ENCODE peak calls at places on chromosomes 7 and 10, in eight cellular contexts. One of them, this sample, is unnamed.

GRCh38 chr10:89389254-89389653 is 3.2 kb upstream of the IFIT1 start:
- DNase-seq in hepatocyte: peak; percentile 37
- DNase-seq in SK-N-SH: peak; percentile 41
- DNase-seq in OCI-LY7: peak; percentile 27
- DNase-seq in GM23248: peak; percentile 57
- DNase-seq in PC-3: peak; percentile 66
- DNase-seq in MM.1S: peak; percentile 56
- DNase-seq in HCT116: peak; percentile 22
- DNase-seq in this sample: peak; percentile 11

GRCh38 chr10:58994226-58995057 is 182.0 kb upstream of the PHYHIPL start:
- DNase-seq in hepatocyte: peak; percentile 40
- DNase-seq in SK-N-SH: no peak
- DNase-seq in OCI-LY7: no peak
- DNase-seq in GM23248: no peak
- DNase-seq in PC-3: peak; percentile 74
- DNase-seq in MM.1S: no peak
- DNase-seq in HCT116: no peak
- DNase-seq in this sample: no peak

GRCh38 chr10:62268027-62268398 is 631 bp downstream of the RTKN2 start:
- DNase-seq in hepatocyte: peak; percentile 13
- DNase-seq in SK-N-SH: peak; percentile 46
- DNase-seq in OCI-LY7: peak; percentile 40
- DNase-seq in GM23248: no peak
- DNase-seq in PC-3: peak; percentile 60
- DNase-seq in MM.1S: peak; percentile 6
- DNase-seq in HCT116: no peak
- DNase-seq in this sample: no peak

GRCh38 chr7:75617634-75618234 is 121.0 kb downstream of the HIP1 start:
- DNase-seq in hepatocyte: no peak
- DNase-seq in SK-N-SH: no peak
- DNase-seq in OCI-LY7: peak; percentile 40
- DNase-seq in GM23248: no peak
- DNase-seq in PC-3: no peak
- DNase-seq in MM.1S: peak; percentile 55
- DNase-seq in HCT116: no peak
- DNase-seq in this sample: no peak

GRCh38 chr7:53110425-53110824 is 75.0 kb downstream of the POM121L12 start:
- DNase-seq in hepatocyte: no peak
- DNase-seq in SK-N-SH: no peak
- DNase-seq in OCI-LY7: no peak
- DNase-seq in GM23248: no peak
- DNase-seq in PC-3: no peak
- DNase-seq in MM.1S: no peak
- DNase-seq in HCT116: no peak
- DNase-seq in this sample: no peak

GRCh38 chr7:93819699-93820098 is 70.9 kb downstream of the TFPI2 start:
- DNase-seq in hepatocyte: no peak
- DNase-seq in SK-N-SH: no peak
- DNase-seq in OCI-LY7: no peak
- DNase-seq in GM23248: no peak
- DNase-seq in PC-3: no peak
- DNase-seq in MM.1S: no peak
- DNase-seq in HCT116: no peak
- DNase-seq in this sample: no peak

GRCh38 chr10:130804281-130804680 is 507.2 kb downstream of the TCERG1L start:
- DNase-seq in hepatocyte: no peak
- DNase-seq in SK-N-SH: peak; percentile 3
- DNase-seq in OCI-LY7: no peak
- DNase-seq in GM23248: no peak
- DNase-seq in PC-3: no peak
- DNase-seq in MM.1S: no peak
- DNase-seq in HCT116: no peak
- DNase-seq in this sample: no peak

GRCh38 chr7:134992626-134993179 is 6.4 kb downstream of the AGBL3 start:
- DNase-seq in hepatocyte: peak; percentile 14
- DNase-seq in SK-N-SH: no peak
- DNase-seq in OCI-LY7: no peak
- DNase-seq in GM23248: no peak
- DNase-seq in PC-3: no peak
- DNase-seq in MM.1S: peak; percentile 61
- DNase-seq in HCT116: no peak
- DNase-seq in this sample: no peak

GRCh38 chr7:144384071-144384470 is 19.4 kb downstream of the NOBOX start:
- DNase-seq in hepatocyte: peak; percentile 78
- DNase-seq in SK-N-SH: no peak
- DNase-seq in OCI-LY7: no peak
- DNase-seq in GM23248: no peak
- DNase-seq in PC-3: no peak
- DNase-seq in MM.1S: peak; percentile 0
- DNase-seq in HCT116: peak; percentile 60
- DNase-seq in this sample: no peak

GRCh38 chr10:100124097-100124496 is 42.4 kb upstream of the CPN1 start:
- DNase-seq in hepatocyte: no peak
- DNase-seq in SK-N-SH: no peak
- DNase-seq in OCI-LY7: no peak
- DNase-seq in GM23248: no peak
- DNase-seq in PC-3: no peak
- DNase-seq in MM.1S: no peak
- DNase-seq in HCT116: no peak
- DNase-seq in this sample: no peak

GRCh38 chr10:13462551-13462950 is 66.3 kb downstream of the BEND7 start:
- DNase-seq in hepatocyte: no peak
- DNase-seq in SK-N-SH: no peak
- DNase-seq in OCI-LY7: no peak
- DNase-seq in GM23248: peak; percentile 33
- DNase-seq in PC-3: no peak
- DNase-seq in MM.1S: no peak
- DNase-seq in HCT116: no peak
- DNase-seq in this sample: no peak

GRCh38 chr10:29479081-29479917 is 155.5 kb downstream of the SVIL start:
- DNase-seq in hepatocyte: no peak
- DNase-seq in SK-N-SH: no peak
- DNase-seq in OCI-LY7: peak; percentile 86
- DNase-seq in GM23248: no peak
- DNase-seq in PC-3: no peak
- DNase-seq in MM.1S: peak; percentile 38
- DNase-seq in HCT116: no peak
- DNase-seq in this sample: no peak

GRCh38 chr7:141053626-141054025 is 20.2 kb upstream of the TMEM178B start:
- DNase-seq in hepatocyte: no peak
- DNase-seq in SK-N-SH: no peak
- DNase-seq in OCI-LY7: no peak
- DNase-seq in GM23248: no peak
- DNase-seq in PC-3: no peak
- DNase-seq in MM.1S: no peak
- DNase-seq in HCT116: no peak
- DNase-seq in this sample: no peak

GRCh38 chr10:96319754-96320514 is 15.7 kb downstream of the DNTT start:
- DNase-seq in hepatocyte: no peak
- DNase-seq in SK-N-SH: no peak
- DNase-seq in OCI-LY7: no peak
- DNase-seq in GM23248: peak; percentile 8
- DNase-seq in PC-3: no peak
- DNase-seq in MM.1S: no peak
- DNase-seq in HCT116: no peak
- DNase-seq in this sample: no peak

GRCh38 chr10:28533571-28534304 is 820 bp downstream of the WAC start:
- DNase-seq in hepatocyte: peak; percentile 80
- DNase-seq in SK-N-SH: peak; percentile 83
- DNase-seq in OCI-LY7: peak; percentile 73
- DNase-seq in GM23248: peak; percentile 85
- DNase-seq in PC-3: peak; percentile 21
- DNase-seq in MM.1S: peak; percentile 48
- DNase-seq in HCT116: no peak
- DNase-seq in this sample: peak; percentile 79

DNA sequence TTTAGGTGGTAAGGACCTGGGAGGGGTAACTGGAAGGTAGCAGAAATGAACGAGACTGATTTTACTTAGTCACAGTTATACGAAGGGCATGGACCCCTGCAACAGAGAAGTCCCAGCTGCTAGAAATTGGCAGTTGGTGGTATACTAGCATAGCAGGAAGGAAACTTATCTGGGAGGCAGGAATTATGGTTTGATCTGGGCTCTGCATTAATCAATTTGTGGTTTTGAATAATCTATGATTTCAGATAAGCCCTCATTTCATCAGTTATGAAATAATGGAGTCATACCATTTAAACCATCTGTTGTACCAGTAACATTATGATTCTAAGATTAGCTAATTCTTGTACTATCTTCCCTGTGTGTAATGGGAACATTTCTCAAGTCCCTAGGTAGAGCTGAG is 54.0 kb upstream of the TMEM229A start:
- DNase-seq in hepatocyte: no peak
- DNase-seq in SK-N-SH: peak; percentile 24
- DNase-seq in OCI-LY7: no peak
- DNase-seq in GM23248: no peak
- DNase-seq in PC-3: no peak
- DNase-seq in MM.1S: no peak
- DNase-seq in HCT116: no peak
- DNase-seq in this sample: no peak
- TF ChIP-seq EZH2phosphoT487 in hepatocyte: no peak
- TF ChIP-seq EZH2phosphoT487 in SK-N-SH: no peak
- TF ChIP-seq EZH2phosphoT487 in OCI-LY7: no peak
- TF ChIP-seq EZH2phosphoT487 in GM23248: no peak
- TF ChIP-seq EZH2phosphoT487 in PC-3: no peak
- TF ChIP-seq EZH2phosphoT487 in MM.1S: no peak
- TF ChIP-seq EZH2phosphoT487 in HCT116: no peak
- TF ChIP-seq EZH2phosphoT487 in this sample: no peak

GRCh38 chr7:138223402-138223872 is 147.2 kb downstream of the AKR1D1 start:
- DNase-seq in hepatocyte: no peak
- DNase-seq in SK-N-SH: no peak
- DNase-seq in OCI-LY7: no peak
- DNase-seq in GM23248: no peak
- DNase-seq in PC-3: no peak
- DNase-seq in MM.1S: no peak
- DNase-seq in HCT116: no peak
- DNase-seq in this sample: no peak

GRCh38 chr7:138228764-138229163 is 152.5 kb downstream of the AKR1D1 start:
- DNase-seq in hepatocyte: no peak
- DNase-seq in SK-N-SH: no peak
- DNase-seq in OCI-LY7: no peak
- DNase-seq in GM23248: no peak
- DNase-seq in PC-3: no peak
- DNase-seq in MM.1S: no peak
- DNase-seq in HCT116: no peak
- DNase-seq in this sample: no peak

GRCh38 chr7:138228119-138228518 is 151.9 kb downstream of the AKR1D1 start:
- DNase-seq in hepatocyte: no peak
- DNase-seq in SK-N-SH: no peak
- DNase-seq in OCI-LY7: no peak
- DNase-seq in GM23248: no peak
- DNase-seq in PC-3: no peak
- DNase-seq in MM.1S: no peak
- DNase-seq in HCT116: no peak
- DNase-seq in this sample: no peak

GRCh38 chr7:138226851-138227250 is 150.6 kb downstream of the AKR1D1 start:
- DNase-seq in hepatocyte: no peak
- DNase-seq in SK-N-SH: no peak
- DNase-seq in OCI-LY7: no peak
- DNase-seq in GM23248: no peak
- DNase-seq in PC-3: no peak
- DNase-seq in MM.1S: no peak
- DNase-seq in HCT116: no peak
- DNase-seq in this sample: no peak

GRCh38 chr7:138226001-138226476 is 149.8 kb downstream of the AKR1D1 start:
- DNase-seq in hepatocyte: peak; percentile 38
- DNase-seq in SK-N-SH: peak; percentile 48
- DNase-seq in OCI-LY7: no peak
- DNase-seq in GM23248: peak; percentile 11
- DNase-seq in PC-3: peak; percentile 57
- DNase-seq in MM.1S: no peak
- DNase-seq in HCT116: no peak
- DNase-seq in this sample: no peak
- TF ChIP-seq EZH2phosphoT487 in hepatocyte: no peak
- TF ChIP-seq EZH2phosphoT487 in SK-N-SH: no peak
- TF ChIP-seq EZH2phosphoT487 in OCI-LY7: no peak
- TF ChIP-seq EZH2phosphoT487 in GM23248: no peak
- TF ChIP-seq EZH2phosphoT487 in PC-3: no peak
- TF ChIP-seq EZH2phosphoT487 in MM.1S: no peak
- TF ChIP-seq EZH2phosphoT487 in HCT116: no peak
- TF ChIP-seq EZH2phosphoT487 in this sample: no peak

GRCh38 chr10:60681103-60681502 is 97.2 kb upstream of the CDK1 start:
- DNase-seq in hepatocyte: no peak
- DNase-seq in SK-N-SH: no peak
- DNase-seq in OCI-LY7: no peak
- DNase-seq in GM23248: no peak
- DNase-seq in PC-3: no peak
- DNase-seq in MM.1S: no peak
- DNase-seq in HCT116: no peak
- DNase-seq in this sample: no peak

GRCh38 chr10:60687679-60688078 is 90.6 kb upstream of the CDK1 start:
- DNase-seq in hepatocyte: no peak
- DNase-seq in SK-N-SH: no peak
- DNase-seq in OCI-LY7: no peak
- DNase-seq in GM23248: no peak
- DNase-seq in PC-3: no peak
- DNase-seq in MM.1S: no peak
- DNase-seq in HCT116: no peak
- DNase-seq in this sample: no peak

GRCh38 chr10:60679388-60679987 is 98.8 kb upstream of the CDK1 start:
- DNase-seq in hepatocyte: no peak
- DNase-seq in SK-N-SH: no peak
- DNase-seq in OCI-LY7: no peak
- DNase-seq in GM23248: no peak
- DNase-seq in PC-3: no peak
- DNase-seq in MM.1S: no peak
- DNase-seq in HCT116: no peak
- DNase-seq in this sample: no peak

GRCh38 chr10:60678978-60679377 is 99.3 kb upstream of the CDK1 start:
- DNase-seq in hepatocyte: no peak
- DNase-seq in SK-N-SH: no peak
- DNase-seq in OCI-LY7: no peak
- DNase-seq in GM23248: no peak
- DNase-seq in PC-3: no peak
- DNase-seq in MM.1S: no peak
- DNase-seq in HCT116: no peak
- DNase-seq in this sample: no peak

GRCh38 chr10:60684091-60684490 is 94.2 kb upstream of the CDK1 start:
- DNase-seq in hepatocyte: no peak
- DNase-seq in SK-N-SH: no peak
- DNase-seq in OCI-LY7: no peak
- DNase-seq in GM23248: no peak
- DNase-seq in PC-3: no peak
- DNase-seq in MM.1S: no peak
- DNase-seq in HCT116: no peak
- DNase-seq in this sample: no peak
- TF ChIP-seq EZH2phosphoT487 in hepatocyte: no peak
- TF ChIP-seq EZH2phosphoT487 in SK-N-SH: no peak
- TF ChIP-seq EZH2phosphoT487 in OCI-LY7: no peak
- TF ChIP-seq EZH2phosphoT487 in GM23248: no peak
- TF ChIP-seq EZH2phosphoT487 in PC-3: no peak
- TF ChIP-seq EZH2phosphoT487 in MM.1S: no peak
- TF ChIP-seq EZH2phosphoT487 in HCT116: no peak
- TF ChIP-seq EZH2phosphoT487 in this sample: no peak

DNA sequence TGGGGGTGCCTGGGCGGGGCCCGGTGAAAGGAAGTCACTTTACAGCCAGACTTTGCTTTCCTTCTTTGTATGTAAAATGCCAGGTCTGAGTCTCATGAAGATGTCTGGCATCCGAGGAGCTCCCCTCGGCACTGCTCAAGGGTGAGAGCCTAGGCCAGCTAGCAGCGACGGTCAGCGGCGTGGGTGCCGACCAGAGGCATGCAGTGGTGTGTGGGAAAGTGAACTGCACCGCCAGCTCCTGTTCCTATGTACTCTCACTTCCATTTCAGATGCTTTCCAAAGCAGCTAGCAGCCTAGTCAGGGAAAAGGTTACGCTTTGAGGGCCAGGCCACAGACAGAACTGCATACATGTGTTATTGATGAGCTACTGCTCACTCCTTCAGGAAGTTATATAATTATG is 172.8 kb downstream of the ZMYND11 start:
- DNase-seq in hepatocyte: no peak
- DNase-seq in SK-N-SH: no peak
- DNase-seq in OCI-LY7: no peak
- DNase-seq in GM23248: no peak
- DNase-seq in PC-3: no peak
- DNase-seq in MM.1S: no peak
- DNase-seq in HCT116: no peak
- DNase-seq in this sample: no peak
- TF ChIP-seq EZH2phosphoT487 in hepatocyte: no peak
- TF ChIP-seq EZH2phosphoT487 in SK-N-SH: no peak
- TF ChIP-seq EZH2phosphoT487 in OCI-LY7: no peak
- TF ChIP-seq EZH2phosphoT487 in GM23248: no peak
- TF ChIP-seq EZH2phosphoT487 in PC-3: no peak
- TF ChIP-seq EZH2phosphoT487 in MM.1S: no peak
- TF ChIP-seq EZH2phosphoT487 in HCT116: no peak
- TF ChIP-seq EZH2phosphoT487 in this sample: no peak